ENCODE peak calls at places on chromosomes 6 and 20, in nine cellular contexts. C is left ventricle myocardium inferior; M is activated naive CD4-positive, alpha-beta T cell treated with anti-CD3 and anti-CD28 coated beads, Interleukin-2, amount 10 ng/mL, durations not matched to agents 7 days and 5 days; N is EH; I is natural killer cell treated with Interleukin-12 subunit alpha and Interleukin-12 subunit beta and Interleukin-15 and Interleukin-18, amount 100 ng/mL, for 72 hours; U is renal cortical epithelial cell; E is fibroblast of pulmonary artery; V is neural progenitor cell; D is NCI-H2029 treated with DMSO at 0.1 percent for 48 hours. L is an unnamed sample.
A peak's percentile ranks its signal among the peaks of the same experiment; 100 is the strongest.

GRCh38 chr20:19828233-19828632 is 70.2 kb downstream of the RIN2 start:
- DNase-seq in C (no peak), M (no peak), N (peak; percentile 51), I (no peak), U (peak; percentile 38), E (peak; percentile 51), V (no peak), D (no peak), L (peak; percentile 78)

GRCh38 chr6:151512481-151512880 is 18.7 kb downstream of the CCDC170 start:
- DNase-seq in C (no peak), M (no peak), N (no peak), I (no peak), U (no peak), E (no peak), V (no peak), D (no peak), L (no peak)

GRCh38 chr20:59137532-59137931 is 26.1 kb upstream of the ZNF831 start:
- DNase-seq in C (peak; percentile 74), M (no peak), N (no peak), I (no peak), U (no peak), E (no peak), V (no peak), D (no peak), L (no peak)

GRCh38 chr6:50989123-50989522 is 170.5 kb downstream of the TFAP2B start:
- DNase-seq in C (no peak), M (no peak), N (no peak), I (no peak), U (no peak), E (no peak), V (no peak), D (no peak), L (no peak)

GRCh38 chr20:37102571-37102970 is 6.8 kb upstream of the RBL1 start:
- DNase-seq in C (no peak), M (no peak), N (no peak), I (no peak), U (no peak), E (no peak), V (no peak), D (no peak), L (no peak)

GRCh38 chr6:135270676-135271536 is 89.8 kb downstream of the MYB start:
- DNase-seq in C (no peak), M (no peak), N (no peak), I (no peak), U (peak; percentile 94), E (no peak), V (no peak), D (peak; percentile 10), L (peak; percentile 69)

GRCh38 chr6:144055121-144055931 is 40.0 kb downstream of the SF3B5 start:
- DNase-seq in C (no peak), M (peak; percentile 68), N (peak; percentile 19), I (no peak), U (peak; percentile 27), E (no peak), V (no peak), D (no peak), L (no peak)

GRCh38 chr6:21593927-21594421 is 423 bp downstream of the SOX4 start:
- DNase-seq in C (no peak), M (peak; percentile 24), N (peak; percentile 72), I (no peak), U (no peak), E (peak; percentile 74), V (peak; percentile 70), D (peak; percentile 98), L (no peak)

GRCh38 chr6:1872649-1873131 is 263.0 kb downstream of the FOXC1 start:
- DNase-seq in C (no peak), M (no peak), N (peak; percentile 75), I (no peak), U (peak; percentile 50), E (peak; percentile 82), V (peak; percentile 52), D (no peak), L (no peak)

GRCh38 chr20:63441777-63442493 is 30.5 kb downstream of the KCNQ2 start:
- DNase-seq in C (peak; percentile 69), M (peak; percentile 68), N (peak; percentile 43), I (no peak), U (peak; percentile 9), E (peak; percentile 33), V (peak; percentile 54), D (no peak), L (peak; percentile 29)

GRCh38 chr20:17530716-17531536 is at the start of gene BFSP1:
- DNase-seq in C (peak; percentile 47), M (peak; percentile 71), N (peak; percentile 75), I (peak; percentile 65), U (no peak), E (peak; percentile 61), V (peak; percentile 96), D (peak; percentile 31), L (peak; percentile 58)

GRCh38 chr20:9280654-9281053 is 211.8 kb downstream of the PLCB4 start:
- DNase-seq in C (no peak), M (no peak), N (peak; percentile 62), I (no peak), U (no peak), E (no peak), V (no peak), D (no peak), L (no peak)

GRCh38 chr6:75526502-75527127 is 33.0 kb upstream of the FILIP1 start:
- DNase-seq in C (no peak), M (peak; percentile 67), N (peak; percentile 77), I (no peak), U (peak; percentile 71), E (peak; percentile 89), V (peak; percentile 77), D (peak; percentile 57), L (peak; percentile 55)

GRCh38 chr6:39962831-39963230 is 28.6 kb upstream of the MOCS1 start:
- DNase-seq in C (no peak), M (no peak), N (peak; percentile 72), I (no peak), U (no peak), E (peak; percentile 14), V (no peak), D (no peak), L (no peak)

GRCh38 chr20:21234816-21235215 is 68.3 kb upstream of the XRN2 start:
- DNase-seq in C (no peak), M (no peak), N (no peak), I (no peak), U (no peak), E (no peak), V (peak; percentile 74), D (no peak), L (no peak)

GRCh38 chr6:168167431-168168315 is 88.7 kb upstream of the FRMD1 start:
- DNase-seq in C (no peak), M (no peak), N (no peak), I (no peak), U (no peak), E (no peak), V (no peak), D (no peak), L (no peak)

GRCh38 chr6:121886223-121886830 is 450.9 kb downstream of the GJA1 start:
- DNase-seq in C (no peak), M (no peak), N (peak; percentile 63), I (no peak), U (no peak), E (peak; percentile 50), V (no peak), D (no peak), L (peak; percentile 3)

GRCh38 chr6:37308084-37308817 is 45.5 kb upstream of the RNF8 start:
- DNase-seq in C (no peak), M (no peak), N (peak; percentile 20), I (no peak), U (no peak), E (peak; percentile 58), V (no peak), D (peak; percentile 96), L (no peak)

GRCh38 chr20:13220857-13221297 is at the start of gene ISM1:
- DNase-seq in C (no peak), M (peak; percentile 57), N (no peak), I (peak; percentile 62), U (no peak), E (no peak), V (peak; percentile 60), D (no peak), L (peak; percentile 29)

GRCh38 chr6:111842271-111842822 is 30.9 kb downstream of the FYN start:
- DNase-seq in C (no peak), M (peak; percentile 25), N (no peak), I (no peak), U (no peak), E (no peak), V (no peak), D (no peak), L (no peak)

GRCh38 chr20:61584851-61585250 is 332.8 kb downstream of the CDH4 start:
- DNase-seq in C (peak; percentile 66), M (no peak), N (no peak), I (no peak), U (no peak), E (no peak), V (no peak), D (no peak), L (no peak)

GRCh38 chr6:157855325-157855724 is 32.3 kb downstream of the SNX9 start:
- DNase-seq in C (no peak), M (no peak), N (no peak), I (no peak), U (no peak), E (no peak), V (no peak), D (no peak), L (no peak)

GRCh38 chr6:53101006-53101405 is 35.8 kb downstream of the FBXO9 start:
- DNase-seq in C (no peak), M (no peak), N (no peak), I (no peak), U (no peak), E (no peak), V (no peak), D (no peak), L (no peak)

GRCh38 chr20:46689754-46690085 is 476 bp upstream of the TP53RK start:
- DNase-seq in C (no peak), M (no peak), N (no peak), I (no peak), U (no peak), E (no peak), V (no peak), D (no peak), L (no peak)

GRCh38 chr20:44011251-44011940 is 96.7 kb downstream of the TOX2 start:
- DNase-seq in C (no peak), M (peak; percentile 32), N (no peak), I (no peak), U (no peak), E (no peak), V (no peak), D (no peak), L (no peak)

GRCh38 chr6:103672169-103672568 is 1187.5 kb downstream of the HACE1 start:
- DNase-seq in C (no peak), M (no peak), N (no peak), I (no peak), U (peak; percentile 31), E (peak; percentile 6), V (peak; percentile 13), D (no peak), L (peak; percentile 0)

GRCh38 chr6:150617062-150617461 is 17.4 kb downstream of the PLEKHG1 start:
- DNase-seq in C (no peak), M (no peak), N (no peak), I (no peak), U (no peak), E (no peak), V (peak; percentile 28), D (no peak), L (no peak)

GRCh38 chr6:52392944-52393343 is 27.2 kb upstream of the EFHC1 start:
- DNase-seq in C (no peak), M (no peak), N (peak; percentile 81), I (no peak), U (peak; percentile 26), E (peak; percentile 55), V (no peak), D (no peak), L (peak; percentile 57)

GRCh38 chr6:105178110-105178509 is 1.7 kb downstream of the POPDC3 start:
- DNase-seq in C (no peak), M (no peak), N (peak; percentile 95), I (no peak), U (peak; percentile 36), E (peak; percentile 82), V (no peak), D (no peak), L (peak; percentile 89)

GRCh38 chr6:34679552-34680255 is 16.9 kb downstream of the ILRUN start:
- DNase-seq in C (no peak), M (no peak), N (peak; percentile 47), I (no peak), U (no peak), E (peak; percentile 49), V (no peak), D (no peak), L (no peak)

GRCh38 chr20:53878262-53879047 is 191.9 kb downstream of the BCAS1 start:
- DNase-seq in C (no peak), M (no peak), N (peak; percentile 74), I (no peak), U (peak; percentile 47), E (no peak), V (no peak), D (no peak), L (no peak)

L was measured in mammary epithelial cell.